ENCODE peak calls at places on chromosomes 13 and 19, in five cellular contexts. One of them, this sample, is unnamed.

GRCh38 chr13:51608857-51609406 is 24.7 kb downstream of the WDFY2 start:
- DNase-seq in neural progenitor cell: no peak
- DNase-seq in fibroblast of mammary gland: no peak
- DNase-seq in body of pancreas: no peak
- DNase-seq in pancreas: no peak
- DNase-seq in this sample: no peak

GRCh38 chr13:71867101-71867814 is at the start of gene DACH1:
- DNase-seq in neural progenitor cell: peak; percentile 86
- DNase-seq in fibroblast of mammary gland: peak; percentile 12
- DNase-seq in body of pancreas: peak; percentile 73
- DNase-seq in pancreas: peak; percentile 38
- DNase-seq in this sample: no peak

GRCh38 chr19:22118132-22118531 is 65.8 kb downstream of the ZNF257 start:
- DNase-seq in neural progenitor cell: no peak
- DNase-seq in fibroblast of mammary gland: no peak
- DNase-seq in body of pancreas: no peak
- DNase-seq in pancreas: no peak
- DNase-seq in this sample: no peak

GRCh38 chr13:107296804-107297203 is 728.9 kb upstream of the ARGLU1 start:
- DNase-seq in neural progenitor cell: no peak
- DNase-seq in fibroblast of mammary gland: peak; percentile 18
- DNase-seq in body of pancreas: no peak
- DNase-seq in pancreas: no peak
- DNase-seq in this sample: no peak

GRCh38 chr13:93238711-93239110 is 12.1 kb downstream of the GPC6 start:
- DNase-seq in neural progenitor cell: no peak
- DNase-seq in fibroblast of mammary gland: no peak
- DNase-seq in body of pancreas: no peak
- DNase-seq in pancreas: no peak
- DNase-seq in this sample: no peak

GRCh38 chr19:17687857-17688784 is at the start of gene UNC13A:
- DNase-seq in neural progenitor cell: peak; percentile 92
- DNase-seq in fibroblast of mammary gland: peak; percentile 20
- DNase-seq in body of pancreas: peak; percentile 45
- DNase-seq in pancreas: peak; percentile 40
- DNase-seq in this sample: no peak

GRCh38 chr19:6971366-6971765 is 49.9 kb downstream of the MBD3L2B start:
- DNase-seq in neural progenitor cell: no peak
- DNase-seq in fibroblast of mammary gland: no peak
- DNase-seq in body of pancreas: no peak
- DNase-seq in pancreas: no peak
- DNase-seq in this sample: no peak

GRCh38 chr19:58579473-58580142 is 6.5 kb upstream of the MZF1 start:
- DNase-seq in neural progenitor cell: no peak
- DNase-seq in fibroblast of mammary gland: no peak
- DNase-seq in body of pancreas: no peak
- DNase-seq in pancreas: peak; percentile 1
- DNase-seq in this sample: no peak

GRCh38 chr13:99997702-99998219 is 16.2 kb downstream of the ZIC2 start:
- DNase-seq in neural progenitor cell: no peak
- DNase-seq in fibroblast of mammary gland: no peak
- DNase-seq in body of pancreas: no peak
- DNase-seq in pancreas: no peak
- DNase-seq in this sample: no peak

GRCh38 chr13:75830842-75831241 is 194.7 kb downstream of the LMO7 start:
- DNase-seq in neural progenitor cell: no peak
- DNase-seq in fibroblast of mammary gland: peak; percentile 80
- DNase-seq in body of pancreas: no peak
- DNase-seq in pancreas: no peak
- DNase-seq in this sample: no peak

GRCh38 chr19:33689138-33689746 is 67.5 kb downstream of the CHST8 start:
- DNase-seq in neural progenitor cell: no peak
- DNase-seq in fibroblast of mammary gland: no peak
- DNase-seq in body of pancreas: no peak
- DNase-seq in pancreas: no peak
- DNase-seq in this sample: no peak

GRCh38 chr19:30856786-30857185 is 484.6 kb downstream of the ZNF536 start:
- DNase-seq in neural progenitor cell: no peak
- DNase-seq in fibroblast of mammary gland: no peak
- DNase-seq in body of pancreas: no peak
- DNase-seq in pancreas: no peak
- DNase-seq in this sample: no peak

GRCh38 chr19:15812059-15812722 is 3.3 kb downstream of the OR10H1 start:
- DNase-seq in neural progenitor cell: no peak
- DNase-seq in fibroblast of mammary gland: no peak
- DNase-seq in body of pancreas: peak; percentile 11
- DNase-seq in pancreas: no peak
- DNase-seq in this sample: no peak
- TF ChIP-seq CTCF in neural progenitor cell: no peak
- TF ChIP-seq CTCF in fibroblast of mammary gland: no peak
- TF ChIP-seq CTCF in body of pancreas: no peak
- TF ChIP-seq CTCF in pancreas: no peak
- TF ChIP-seq CTCF in this sample: peak; percentile 41

GRCh38 chr19:1811942-1812425 is at the start of gene ATP8B3:
- DNase-seq in neural progenitor cell: no peak
- DNase-seq in fibroblast of mammary gland: no peak
- DNase-seq in body of pancreas: no peak
- DNase-seq in pancreas: no peak
- DNase-seq in this sample: no peak
- TF ChIP-seq CTCF in neural progenitor cell: peak; percentile 37
- TF ChIP-seq CTCF in fibroblast of mammary gland: no peak
- TF ChIP-seq CTCF in body of pancreas: no peak
- TF ChIP-seq CTCF in pancreas: no peak
- TF ChIP-seq CTCF in this sample: no peak

GRCh38 chr13:34078334-34078999 is 260.5 kb downstream of the RFC3 start:
- DNase-seq in neural progenitor cell: no peak
- DNase-seq in fibroblast of mammary gland: no peak
- DNase-seq in body of pancreas: no peak
- DNase-seq in pancreas: no peak
- DNase-seq in this sample: no peak

GRCh38 chr13:34076943-34077703 is 259.2 kb downstream of the RFC3 start:
- DNase-seq in neural progenitor cell: peak; percentile 3
- DNase-seq in fibroblast of mammary gland: peak; percentile 39
- DNase-seq in body of pancreas: no peak
- DNase-seq in pancreas: no peak
- DNase-seq in this sample: no peak

GRCh38 chr13:34070544-34071303 is 252.8 kb downstream of the RFC3 start:
- DNase-seq in neural progenitor cell: no peak
- DNase-seq in fibroblast of mammary gland: no peak
- DNase-seq in body of pancreas: no peak
- DNase-seq in pancreas: no peak
- DNase-seq in this sample: no peak

DNA sequence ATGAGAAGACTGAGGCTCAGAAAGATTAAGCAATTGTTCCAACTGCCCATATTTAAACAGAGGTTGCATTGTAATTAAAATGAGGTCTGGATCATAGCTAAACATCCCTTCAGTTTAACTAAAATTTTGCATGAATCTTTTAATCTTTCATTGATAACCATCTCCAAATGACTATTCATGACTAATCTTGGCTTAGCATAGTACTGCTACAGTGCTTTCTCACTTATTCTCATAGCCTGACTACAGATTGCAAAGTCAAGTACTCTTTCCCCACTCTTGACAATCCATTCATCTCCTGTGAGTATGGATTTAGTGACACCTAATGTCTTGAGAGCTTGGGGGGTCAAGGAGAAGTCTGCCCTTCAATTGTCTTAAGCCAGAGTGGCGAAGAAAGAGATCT is 258.4 kb downstream of the RFC3 start:
- DNase-seq in neural progenitor cell: no peak
- DNase-seq in fibroblast of mammary gland: no peak
- DNase-seq in body of pancreas: no peak
- DNase-seq in pancreas: no peak
- DNase-seq in this sample: no peak
- TF ChIP-seq CTCF in neural progenitor cell: no peak
- TF ChIP-seq CTCF in fibroblast of mammary gland: no peak
- TF ChIP-seq CTCF in body of pancreas: no peak
- TF ChIP-seq CTCF in pancreas: no peak
- TF ChIP-seq CTCF in this sample: no peak

GRCh38 chr19:55638864-55639359 is 1.9 kb upstream of the ZNF580 start:
- DNase-seq in neural progenitor cell: peak; percentile 52
- DNase-seq in fibroblast of mammary gland: peak; percentile 57
- DNase-seq in body of pancreas: no peak
- DNase-seq in pancreas: peak; percentile 22
- DNase-seq in this sample: no peak
- TF ChIP-seq CTCF in neural progenitor cell: peak; percentile 55
- TF ChIP-seq CTCF in fibroblast of mammary gland: peak; percentile 48
- TF ChIP-seq CTCF in body of pancreas: peak; percentile 14
- TF ChIP-seq CTCF in pancreas: no peak
- TF ChIP-seq CTCF in this sample: peak; percentile 49

GRCh38 chr13:102347490-102347889 is 54.4 kb downstream of the FGF14 start:
- DNase-seq in neural progenitor cell: no peak
- DNase-seq in fibroblast of mammary gland: no peak
- DNase-seq in body of pancreas: no peak
- DNase-seq in pancreas: no peak
- DNase-seq in this sample: no peak
- TF ChIP-seq CTCF in neural progenitor cell: no peak
- TF ChIP-seq CTCF in fibroblast of mammary gland: no peak
- TF ChIP-seq CTCF in body of pancreas: no peak
- TF ChIP-seq CTCF in pancreas: no peak
- TF ChIP-seq CTCF in this sample: no peak

GRCh38 chr19:2333807-2334211 is 5.3 kb downstream of the SPPL2B start:
- DNase-seq in neural progenitor cell: no peak
- DNase-seq in fibroblast of mammary gland: no peak
- DNase-seq in body of pancreas: no peak
- DNase-seq in pancreas: no peak
- DNase-seq in this sample: no peak
- TF ChIP-seq CTCF in neural progenitor cell: peak; percentile 29
- TF ChIP-seq CTCF in fibroblast of mammary gland: no peak
- TF ChIP-seq CTCF in body of pancreas: no peak
- TF ChIP-seq CTCF in pancreas: no peak
- TF ChIP-seq CTCF in this sample: no peak

DNA sequence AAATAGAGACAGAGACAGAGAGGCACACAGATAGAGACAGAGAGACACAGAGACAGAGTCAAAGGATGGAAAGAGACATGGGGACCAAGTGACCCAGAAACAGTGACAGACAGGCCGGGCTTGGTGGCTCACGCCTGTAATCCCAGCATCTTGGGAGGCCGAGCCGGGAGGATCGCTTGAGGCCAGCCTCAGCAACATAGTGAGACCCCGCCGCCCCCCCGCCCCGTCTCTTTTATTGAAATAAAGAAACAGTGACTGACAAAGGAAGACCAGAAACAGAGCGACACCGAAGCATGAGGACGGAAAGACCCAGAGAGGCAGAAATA is 848 bp upstream of the NECTIN2 start:
- DNase-seq in neural progenitor cell: no peak
- DNase-seq in fibroblast of mammary gland: no peak
- DNase-seq in body of pancreas: no peak
- DNase-seq in pancreas: no peak
- DNase-seq in this sample: no peak
- TF ChIP-seq CTCF in neural progenitor cell: no peak
- TF ChIP-seq CTCF in fibroblast of mammary gland: no peak
- TF ChIP-seq CTCF in body of pancreas: no peak
- TF ChIP-seq CTCF in pancreas: no peak
- TF ChIP-seq CTCF in this sample: no peak

GRCh38 chr13:28401303-28402056 is 93.4 kb downstream of the FLT1 start:
- DNase-seq in neural progenitor cell: no peak
- DNase-seq in fibroblast of mammary gland: peak; percentile 82
- DNase-seq in body of pancreas: no peak
- DNase-seq in pancreas: no peak
- DNase-seq in this sample: no peak
- TF ChIP-seq CTCF in neural progenitor cell: no peak
- TF ChIP-seq CTCF in fibroblast of mammary gland: no peak
- TF ChIP-seq CTCF in body of pancreas: no peak
- TF ChIP-seq CTCF in pancreas: no peak
- TF ChIP-seq CTCF in this sample: peak; percentile 17

This sample was measured in LNCaP clone FGC.